ENCODE peak calls at places on chromosomes 1 and 21, in five cellular contexts. J is cardiac muscle cell; S is brain microvascular endothelial cell; X is adrenal gland; H is CD8-positive, alpha-beta memory T cell. G is an unnamed sample.

GRCh38 chr1:103959565-103959964 is 209.9 kb downstream of the AMY1C start:
- DNase-seq in J (no peak), X (no peak), H (no peak), S (no peak), G (no peak)

GRCh38 chr1:70941563-70941962 is 106.1 kb downstream of the PTGER3 start:
- DNase-seq in H (no peak), X (no peak), S (no peak), J (no peak), G (no peak)

GRCh38 chr1:225506727-225507126 is 78.9 kb upstream of the LBR start:
- DNase-seq in X (no peak), J (no peak), S (no peak), H (no peak), G (no peak)

GRCh38 chr1:70025052-70025451 is 180.3 kb downstream of the LRRC40 start:
- DNase-seq in J (no peak), X (no peak), S (no peak), H (no peak), G (no peak)

GRCh38 chr1:159468321-159468720 is 28.8 kb downstream of the OR10J1 start:
- DNase-seq in X (no peak), S (no peak), J (no peak), H (no peak), G (no peak)

GRCh38 chr1:70627910-70628309 is 216.8 kb downstream of the CTH start:
- DNase-seq in S (no peak), X (no peak), H (no peak), J (no peak), G (no peak)

GRCh38 chr1:15417365-15417934 is 7.8 kb downstream of the EFHD2 start:
- DNase-seq in J (peak; percentile 42), S (peak; percentile 62), X (peak; percentile 47), H (peak; percentile 76), G (peak; percentile 26)

GRCh38 chr1:53278294-53278693 is 40.0 kb upstream of the MAGOH start:
- DNase-seq in S (peak; percentile 45), X (peak; percentile 76), J (peak; percentile 40), H (peak; percentile 49), G (peak; percentile 84)

GRCh38 chr1:6508154-6508875 is 16.8 kb upstream of the PLEKHG5 start:
- DNase-seq in S (no peak), H (no peak), J (no peak), X (no peak), G (no peak)

GRCh38 chr1:85297855-85298629 is 21.6 kb upstream of the BCL10 start:
- DNase-seq in J (peak; percentile 96), H (peak; percentile 82), X (peak; percentile 51), S (peak; percentile 96), G (peak; percentile 79)

GRCh38 chr1:232005300-232005699 is 378.7 kb downstream of the DISC1 start:
- DNase-seq in J (no peak), X (no peak), S (no peak), H (no peak), G (no peak)

GRCh38 chr1:183586455-183586854 is 3.8 kb downstream of the NCF2 start:
- DNase-seq in X (no peak), J (no peak), S (no peak), H (no peak), G (no peak)

GRCh38 chr1:205375816-205376545 is 19.3 kb upstream of the KLHDC8A start:
- DNase-seq in X (peak; percentile 61), H (no peak), S (peak; percentile 64), J (peak; percentile 63), G (no peak)

GRCh38 chr1:214658785-214659184 is 55.8 kb downstream of the CENPF start:
- DNase-seq in X (peak; percentile 60), J (peak; percentile 42), S (peak; percentile 46), H (no peak), G (no peak)

GRCh38 chr1:53548031-53548491 is 88.9 kb downstream of the DMRTB1 start:
- DNase-seq in H (no peak), X (no peak), J (no peak), S (no peak), G (no peak)

GRCh38 chr21:17780539-17780938 is 38.6 kb downstream of the C21orf91 start:
- DNase-seq in S (no peak), J (no peak), H (peak; percentile 66), X (no peak), G (no peak)

GRCh38 chr1:115877511-115877910 is 36.6 kb upstream of the NHLH2 start:
- DNase-seq in S (no peak), X (no peak), J (peak; percentile 16), H (no peak), G (peak; percentile 17)

GRCh38 chr1:13228343-13228781 is 2.4 kb upstream of the PRAMEF18 start:
- DNase-seq in H (no peak), S (no peak), X (peak; percentile 66), J (no peak), G (peak; percentile 82)

GRCh38 chr1:5885471-5886139 is 106.6 kb downstream of the NPHP4 start:
- DNase-seq in S (no peak), J (no peak), H (no peak), X (no peak), G (no peak)

GRCh38 chr1:174191255-174191906 is 32.1 kb downstream of the RABGAP1L start:
- DNase-seq in J (peak; percentile 50), S (peak; percentile 58), X (no peak), H (no peak), G (no peak)

GRCh38 chr1:56584910-56585528 is 5.7 kb upstream of the PLPP3 start:
- DNase-seq in X (peak; percentile 54), J (peak; percentile 80), H (no peak), S (peak; percentile 50), G (peak; percentile 80)

GRCh38 chr21:45599146-45599581 is 44.4 kb upstream of the PCBP3 start:
- DNase-seq in H (no peak), S (no peak), J (no peak), X (no peak), G (no peak)

GRCh38 chr1:156664949-156665411 is 12.2 kb downstream of the NES start:
- DNase-seq in S (no peak), H (no peak), J (no peak), X (peak; percentile 59), G (no peak)

GRCh38 chr21:42151148-42152074 is 67.5 kb upstream of the ABCG1 start:
- DNase-seq in H (no peak), X (peak; percentile 15), J (no peak), S (no peak), G (no peak)

GRCh38 chr21:45481566-45481965 is 60.7 kb downstream of the SLC19A1 start:
- DNase-seq in S (no peak), J (no peak), X (no peak), H (no peak), G (no peak)

GRCh38 chr1:226404063-226404903 is 3.6 kb downstream of the PARP1 start:
- DNase-seq in J (peak; percentile 35), H (no peak), S (peak; percentile 6), X (no peak), G (no peak)

GRCh38 chr1:20485527-20486456 is at the start of gene CAMK2N1:
- DNase-seq in X (peak; percentile 79), H (peak; percentile 49), J (peak; percentile 78), S (no peak), G (no peak)

GRCh38 chr1:8348777-8349472 is 31.0 kb downstream of the SLC45A1 start:
- DNase-seq in S (peak; percentile 39), J (peak; percentile 76), X (peak; percentile 78), H (peak; percentile 60), G (peak; percentile 82)

GRCh38 chr21:35249636-35250035 is 200.5 kb upstream of the RUNX1 start:
- DNase-seq in S (no peak), J (no peak), H (no peak), X (no peak), G (no peak)

GRCh38 chr1:224726783-224727182 is 110.7 kb downstream of the CNIH3 start:
- DNase-seq in J (peak; percentile 91), S (peak; percentile 91), H (no peak), X (peak; percentile 26), G (no peak)

GRCh38 chr1:58746757-58747156 is 37.1 kb downstream of the JUN start:
- DNase-seq in H (no peak), X (no peak), S (no peak), J (no peak), G (no peak)

GRCh38 chr1:228734881-228735801 is at the start of gene RHOU:
- DNase-seq in J (peak; percentile 86), H (peak; percentile 73), X (peak; percentile 72), S (no peak), G (no peak)

GRCh38 chr1:228735871-228736586 is 750 bp downstream of the RHOU start:
- DNase-seq in S (no peak), J (peak; percentile 65), H (peak; percentile 26), X (peak; percentile 60), G (no peak)

GRCh38 chr1:228736844-228737415 is 1.7 kb downstream of the RHOU start:
- DNase-seq in H (no peak), J (no peak), S (no peak), X (no peak), G (no peak)

GRCh38 chr1:228739826-228740225 is 4.5 kb downstream of the RHOU start:
- DNase-seq in J (no peak), S (no peak), H (no peak), X (no peak), G (no peak)

GRCh38 chr1:228737613-228738012 is 2.3 kb downstream of the RHOU start:
- DNase-seq in H (no peak), S (no peak), J (no peak), X (no peak), G (no peak)
- H3K4me3 ChIP-seq in H (no peak overlapping the region), S (no peak overlapping the region), J (no peak overlapping the region), X (no peak overlapping the region), G (no peak overlapping the region)

GRCh38 chr1:2508751-2509150 is 17.6 kb downstream of the PANK4 start:
- DNase-seq in X (no peak), J (no peak), S (no peak), H (no peak), G (no peak)
- H3K36me3 ChIP-seq in X (no peaks in the 10 kb centered on the region), J (peaks cover 23% of the 10 kb centered on the region), S (peaks cover 63% of the 10 kb centered on the region), H (peaks cover 27% of the 10 kb centered on the region), G (no peaks in the 10 kb centered on the region)

DNA sequence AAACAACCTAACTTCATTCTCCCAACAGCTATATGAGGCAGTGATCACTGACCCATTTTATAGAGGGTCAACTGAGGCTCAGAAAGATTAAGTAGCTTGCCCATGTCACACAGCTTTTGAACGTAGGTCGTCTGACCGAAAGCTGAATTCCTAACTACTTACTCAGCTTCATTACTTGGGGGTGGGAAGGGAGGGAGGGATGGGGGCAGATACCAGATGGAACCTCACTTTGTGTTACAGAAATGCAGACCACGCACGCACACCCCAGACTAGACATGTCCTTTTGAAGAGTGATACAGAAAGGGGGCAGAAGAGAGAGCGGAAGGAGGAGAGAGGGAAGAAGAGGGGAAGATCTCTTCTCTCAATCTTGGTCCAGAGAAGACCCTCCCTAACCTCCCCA is 2.3 kb downstream of the ADGRB2 start:
- DNase-seq in H (no peak), X (no peak), S (peak; percentile 28), J (peak; percentile 47), G (no peak)
- H3K4me3 ChIP-seq in H (no peak overlapping the region), X (no peak overlapping the region), S (no peak overlapping the region), J (no peak overlapping the region), G (peak overlapping the region; percentile 59)

DNA sequence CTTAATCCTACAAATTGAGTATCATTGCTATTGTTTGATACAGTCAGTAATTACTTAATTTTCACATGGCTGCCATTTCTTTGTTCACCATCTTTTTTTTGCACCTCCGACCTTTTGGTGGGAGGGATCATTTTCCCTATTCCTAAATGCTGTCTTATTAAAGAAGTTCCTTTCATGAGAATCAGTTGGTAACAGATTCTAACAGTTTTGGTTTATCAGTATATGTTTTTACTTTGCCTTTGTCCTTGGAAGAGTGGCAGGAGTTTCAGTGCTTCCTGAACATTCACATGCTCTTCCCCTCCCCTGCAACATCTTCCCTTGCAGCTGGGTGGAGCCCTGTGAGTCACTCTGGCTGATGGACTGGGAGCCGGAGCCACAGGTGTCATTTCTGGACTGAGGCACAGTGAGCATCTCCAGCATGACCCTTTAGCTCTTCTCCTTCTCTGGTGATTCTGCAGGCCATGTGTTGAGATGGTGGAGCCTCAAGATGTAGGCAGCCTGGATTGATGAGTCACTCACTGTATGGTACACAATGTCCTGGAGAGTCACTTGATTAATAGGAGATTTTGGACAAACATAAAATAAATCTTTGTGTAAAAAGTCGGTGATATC is 217.7 kb downstream of the URB2 start:
- DNase-seq in H (no peak), S (peak; percentile 2), X (peak; percentile 44), J (peak; percentile 23), G (no peak)
- H3K36me3 ChIP-seq in H (no peaks in the 10 kb centered on the region), S (no peaks in the 10 kb centered on the region), X (no peaks in the 10 kb centered on the region), J (no peaks in the 10 kb centered on the region), G (no peaks in the 10 kb centered on the region)

G was measured in Karpas-422.